ENCODE peak calls at places on chromosomes 1 and 21, in five cellular contexts. A is LHCN-M2, K is foreskin melanocyte, Q is NCI-H1092 treated with DMSO at 0.1 percent for 48 hours, M is caudate nucleus. X is an unnamed sample.

GRCh38 chr1:228989992-228990827 is 254.9 kb downstream of the RHOU start:
- DNase-seq in K (no peak), Q (peak; percentile 89), M (peak; percentile 32), A (no peak), X (peak; percentile 27)

GRCh38 chr1:201006450-201006849 is 17.1 kb downstream of the KIF21B start:
- DNase-seq in K (no peak), A (peak; percentile 13), Q (no peak), M (no peak), X (no peak)

GRCh38 chr1:29120955-29121485 is 2.7 kb downstream of the TMEM200B start:
- DNase-seq in K (no peak), Q (peak; percentile 44), A (no peak), M (no peak), X (no peak)

GRCh38 chr1:211734791-211735190 is 59.4 kb upstream of the NEK2 start:
- DNase-seq in K (no peak), A (no peak), M (no peak), Q (peak; percentile 94), X (no peak)

GRCh38 chr1:157472302-157472701 is 80.0 kb downstream of the FCRL5 start:
- DNase-seq in M (no peak), Q (no peak), A (no peak), K (no peak), X (no peak)

GRCh38 chr1:154129392-154129970 is 25.4 kb downstream of the NUP210L start:
- DNase-seq in A (peak; percentile 19), K (no peak), M (no peak), Q (no peak), X (no peak)

GRCh38 chr1:204826970-204827369 is 43.7 kb upstream of the NFASC start:
- DNase-seq in M (no peak), K (no peak), Q (peak; percentile 7), A (no peak), X (no peak)

GRCh38 chr1:214380418-214380817 is 99.5 kb downstream of the SMYD2 start:
- DNase-seq in M (no peak), Q (no peak), K (no peak), A (no peak), X (no peak)

GRCh38 chr1:226708342-226708780 is 30.7 kb downstream of the ITPKB start:
- DNase-seq in A (peak; percentile 68), K (peak; percentile 92), Q (peak; percentile 17), M (no peak), X (no peak)

GRCh38 chr1:48109390-48110009 is 112.3 kb upstream of the TRABD2B start:
- DNase-seq in M (no peak), A (peak; percentile 56), K (peak; percentile 55), Q (peak; percentile 50), X (no peak)

GRCh38 chr1:154784416-154784815 is 85.7 kb downstream of the KCNN3 start:
- DNase-seq in Q (no peak), A (no peak), K (no peak), M (no peak), X (no peak)

GRCh38 chr1:205237526-205238484 is 10.1 kb downstream of the TMCC2 start:
- DNase-seq in A (no peak), M (no peak), Q (no peak), K (no peak), X (no peak)

GRCh38 chr1:198809247-198809646 is 170.4 kb downstream of the PTPRC start:
- DNase-seq in Q (no peak), K (no peak), M (no peak), A (peak; percentile 53), X (no peak)

GRCh38 chr1:97636941-97637340 is 283.9 kb downstream of the DPYD start:
- DNase-seq in M (no peak), K (no peak), Q (no peak), A (no peak), X (no peak)

GRCh38 chr1:94917251-94917650 is 9.7 kb downstream of the CNN3 start:
- DNase-seq in M (no peak), A (no peak), Q (no peak), K (no peak), X (no peak)

GRCh38 chr1:198932351-198932991 is 293.6 kb downstream of the PTPRC start:
- DNase-seq in A (no peak), M (no peak), K (peak; percentile 46), Q (no peak), X (no peak)

GRCh38 chr1:19081218-19081893 is 124.9 kb upstream of the IFFO2 start:
- DNase-seq in M (no peak), K (peak; percentile 65), Q (no peak), A (no peak), X (no peak)

GRCh38 chr1:7438396-7438785 is 332.7 kb upstream of the VAMP3 start:
- DNase-seq in Q (no peak), M (no peak), A (no peak), K (no peak), X (no peak)

GRCh38 chr1:234921266-234922062 is 207.2 kb downstream of the TOMM20 start:
- DNase-seq in Q (no peak), M (no peak), A (peak; percentile 50), K (no peak), X (no peak)

GRCh38 chr1:190738321-190738720 is 260.7 kb upstream of the BRINP3 start:
- DNase-seq in A (no peak), M (no peak), K (no peak), Q (no peak), X (no peak)

GRCh38 chr21:42542196-42542595 is 28.5 kb downstream of the SLC37A1 start:
- DNase-seq in A (no peak), M (no peak), K (no peak), Q (no peak), X (no peak)

GRCh38 chr1:197917813-197918646 is 858 bp downstream of the LHX9 start:
- DNase-seq in Q (peak; percentile 13), M (no peak), K (no peak), A (peak; percentile 19), X (no peak)

GRCh38 chr1:194268839-194269238 is 1082.4 kb upstream of the B3GALT2 start:
- DNase-seq in Q (no peak), M (no peak), K (no peak), A (peak; percentile 11), X (no peak)

GRCh38 chr1:1806890-1807289 is 28.6 kb upstream of the NADK start:
- DNase-seq in A (no peak), K (no peak), Q (no peak), M (peak; percentile 23), X (no peak)

GRCh38 chr1:234878288-234878687 is 250.3 kb downstream of the TOMM20 start:
- DNase-seq in K (no peak), M (no peak), A (no peak), Q (no peak), X (no peak)

GRCh38 chr1:110430366-110430765 is 20.6 kb upstream of the PROK1 start:
- DNase-seq in M (no peak), K (no peak), Q (no peak), A (no peak), X (no peak)

GRCh38 chr1:228314315-228314657 is 92.3 kb downstream of the TRIM11 start:
- DNase-seq in M (no peak), A (no peak), Q (no peak), K (no peak), X (no peak)

GRCh38 chr1:115557715-115558114 is 84.1 kb upstream of the VANGL1 start:
- DNase-seq in M (no peak), K (no peak), A (peak; percentile 5), Q (no peak), X (no peak)

GRCh38 chr1:18482721-18483425 is 2.1 kb downstream of the KLHDC7A start:
- DNase-seq in A (no peak), K (no peak), Q (no peak), M (no peak), X (no peak)